ENCODE peak calls at places on chromosomes 7 and 10, in ten cellular contexts. J is psoas muscle, S is choroid plexus epithelial cell, C is fibroblast of pulmonary artery, U is breast epithelium, Q is lower leg skin, R is IMR-90, Z is OCI-LY7, A is AG04450, G is stomach. W is an unnamed sample.

GRCh38 chr7:98930921-98931320 is 52.6 kb downstream of the TRRAP start:
- DNase-seq in Z (no peak), G (no peak), A (no peak), S (peak), Q (no peak), J (no peak), U (no peak), C (peak), R (peak), W (no peak)

GRCh38 chr10:27242951-27243551 is 2.5 kb upstream of the ACBD5 start:
- DNase-seq in U (no peak), J (peak), Z (peak), G (peak), A (no peak), C (peak), R (peak), S (peak), Q (peak), W (no peak)

GRCh38 chr7:39950473-39951155 is 558 bp downstream of the CDK13 start:
- DNase-seq in A (no peak), U (peak), J (peak), C (peak), S (peak), G (peak), R (peak), Q (no peak), Z (peak), W (no peak)

GRCh38 chr7:158454631-158455030 is 133.0 kb downstream of the PTPRN2 start:
- DNase-seq in Z (no peak), Q (no peak), S (no peak), U (no peak), R (no peak), J (no peak), A (no peak), G (no peak), C (no peak), W (no peak)

GRCh38 chr10:117271427-117271826 is 30.5 kb downstream of the SLC18A2 start:
- DNase-seq in S (peak), C (peak), A (no peak), J (no peak), G (no peak), Z (no peak), Q (no peak), U (no peak), R (peak), W (peak)

GRCh38 chr10:93552780-93553179 is 13.7 kb upstream of the FFAR4 start:
- DNase-seq in J (no peak), S (no peak), R (no peak), Q (no peak), G (no peak), Z (no peak), C (no peak), U (no peak), A (no peak), W (no peak)

GRCh38 chr10:110600487-110601101 is 33.1 kb downstream of the SMC3 start:
- DNase-seq in J (no peak), U (no peak), C (peak), R (peak), Q (no peak), S (peak), G (no peak), Z (peak), A (peak), W (no peak)

GRCh38 chr10:52308251-52309031 is 5.6 kb upstream of the DKK1 start:
- DNase-seq in U (no peak), Q (peak), S (peak), A (peak), Z (peak), G (peak), C (peak), R (peak), J (peak), W (no peak)

GRCh38 chr10:1158066-1158465 is 101.9 kb downstream of the WDR37 start:
- DNase-seq in G (no peak), S (no peak), Z (no peak), C (no peak), R (no peak), U (no peak), Q (no peak), J (no peak), A (no peak), W (no peak)

GRCh38 chr10:97701438-97702064 is 12.0 kb upstream of the MARVELD1 start:
- DNase-seq in J (no peak), S (peak), Z (peak), A (peak), U (no peak), R (peak), Q (peak), G (peak), C (peak), W (no peak)

GRCh38 chr7:142463401-142463850 is 205.6 kb upstream of the PRSS58 start:
- DNase-seq in Z (no peak), U (no peak), J (no peak), R (no peak), C (no peak), A (no peak), S (no peak), Q (no peak), G (no peak), W (no peak)

GRCh38 chr10:98560585-98560984 is 113.8 kb upstream of the HPS1 start:
- DNase-seq in Z (no peak), G (no peak), U (no peak), S (no peak), A (no peak), C (no peak), R (no peak), Q (no peak), J (no peak), W (no peak)

GRCh38 chr10:132847416-132847777 is 61.5 kb upstream of the NKX6-2 start:
- DNase-seq in R (no peak), U (no peak), C (no peak), Q (no peak), Z (no peak), A (no peak), S (no peak), G (no peak), J (no peak), W (no peak)

GRCh38 chr7:154997840-154998370 is 5.0 kb downstream of the PAXIP1 start:
- DNase-seq in U (no peak), A (no peak), J (no peak), Z (no peak), R (no peak), C (no peak), G (no peak), Q (no peak), S (no peak), W (no peak)

GRCh38 chr10:32379314-32379949 is 32.5 kb upstream of the EPC1 start:
- DNase-seq in S (peak), U (no peak), J (no peak), C (peak), R (peak), G (no peak), Q (no peak), Z (peak), A (no peak), W (no peak)

GRCh38 chr7:118169146-118169545 is 14.8 kb upstream of the LSM8 start:
- DNase-seq in J (no peak), Z (no peak), G (no peak), C (peak), S (peak), U (no peak), A (no peak), Q (no peak), R (peak), W (no peak)

GRCh38 chr10:37736120-37736519 is 121.3 kb downstream of the ZNF248 start:
- DNase-seq in G (no peak), Q (no peak), S (no peak), A (no peak), J (no peak), R (no peak), U (no peak), Z (no peak), C (no peak), W (no peak)

GRCh38 chr7:53350241-53350640 is 314.8 kb downstream of the POM121L12 start:
- DNase-seq in U (no peak), A (no peak), Z (peak), Q (no peak), G (no peak), S (no peak), J (no peak), R (no peak), C (no peak), W (no peak)

DNA sequence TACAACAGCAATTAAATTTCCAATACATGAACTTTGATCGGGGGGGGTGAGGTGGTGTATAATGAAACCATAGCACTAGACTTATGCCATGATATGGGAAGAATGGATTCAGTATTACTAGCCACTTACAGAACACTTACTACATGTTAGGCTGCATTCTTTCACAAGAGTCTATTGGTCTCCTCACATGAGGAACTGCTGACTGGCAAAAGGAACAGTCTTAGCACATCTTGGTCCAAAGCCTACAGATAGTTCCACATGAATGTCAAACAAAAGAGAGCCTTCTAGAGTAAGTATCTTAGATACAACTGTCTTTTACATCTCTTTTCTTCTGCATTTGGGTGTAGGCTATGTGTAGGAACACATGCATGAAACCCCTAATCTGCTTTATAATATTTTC is 116.0 kb upstream of the DNAJB12 start:
- DNase-seq in U (no peak), C (no peak), S (no peak), R (no peak), J (no peak), A (no peak), Q (no peak), Z (no peak), G (no peak), W (no peak)
- TF ChIP-seq CTCF in U (no peak), C (no peak), S (no peak), R (no peak), J (no peak), A (no peak), Q (no peak), Z (no peak), G (no peak), W (no peak)

GRCh38 chr7:51477323-51477722 is 160.7 kb upstream of the COBL start:
- DNase-seq in U (no peak), G (no peak), R (no peak), Z (no peak), A (no peak), C (no peak), Q (no peak), S (no peak), J (no peak), W (no peak)

GRCh38 chr7:51467384-51468017 is 150.9 kb upstream of the COBL start:
- DNase-seq in S (no peak), U (no peak), G (no peak), A (no peak), R (no peak), Z (no peak), C (no peak), J (no peak), Q (no peak), W (no peak)

GRCh38 chr7:51472017-51472296 is 155.3 kb upstream of the COBL start:
- DNase-seq in G (no peak), C (no peak), A (no peak), S (no peak), R (no peak), Z (no peak), U (no peak), Q (no peak), J (no peak), W (no peak)

GRCh38 chr7:51472873-51473272 is 156.3 kb upstream of the COBL start:
- DNase-seq in Q (no peak), J (no peak), S (no peak), Z (no peak), G (no peak), R (no peak), C (no peak), A (no peak), U (no peak), W (no peak)

DNA sequence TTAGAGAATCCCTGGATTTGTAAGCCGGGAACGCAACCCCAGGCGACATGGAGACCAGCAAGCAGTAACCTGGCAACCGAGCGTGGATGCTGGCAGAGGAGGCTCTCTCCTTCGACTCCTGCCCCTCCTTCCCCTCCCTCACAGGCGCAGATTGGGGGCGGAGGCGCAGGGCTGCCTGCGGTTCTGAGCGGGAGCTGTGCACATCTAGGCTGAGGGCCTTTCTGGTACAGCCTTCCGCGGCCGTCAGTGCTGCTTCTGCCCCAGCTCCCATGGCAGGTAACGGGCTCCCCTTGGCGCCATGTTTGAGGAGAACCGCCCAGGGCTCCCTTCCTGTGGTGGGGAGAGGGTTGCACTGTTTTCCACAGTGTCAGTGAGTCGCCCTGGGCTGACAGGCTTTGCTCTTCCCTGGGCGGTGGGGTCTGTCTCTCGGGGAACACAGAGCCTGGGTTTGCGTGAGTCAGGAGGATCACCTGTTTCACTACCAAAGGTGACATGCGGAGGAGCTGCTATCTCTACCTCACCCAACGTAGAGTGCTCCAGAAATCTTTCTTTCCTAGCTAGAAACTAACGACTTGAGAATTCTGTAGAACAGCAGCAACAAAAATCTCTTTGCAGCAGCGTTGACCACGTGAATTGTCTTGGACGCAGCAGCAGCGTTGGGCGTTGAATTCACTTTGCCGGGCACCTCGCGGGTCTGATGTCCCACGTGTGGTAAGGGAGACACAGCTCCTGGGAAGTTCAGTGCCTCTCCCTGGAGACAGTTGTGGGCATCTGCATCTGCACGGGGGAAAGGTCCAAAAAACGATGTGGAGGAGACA is 154.8 kb upstream of the COBL start:
- DNase-seq in A (no peak), G (no peak), R (no peak), U (no peak), C (no peak), Z (no peak), S (no peak), Q (no peak), J (no peak), W (no peak)
- H3K4me3 ChIP-seq in A (no peak), G (peak), R (no peak), U (peak), C (no peak), Z (no peak), S (no peak), Q (no peak), J (no peak), W (no peak)

DNA sequence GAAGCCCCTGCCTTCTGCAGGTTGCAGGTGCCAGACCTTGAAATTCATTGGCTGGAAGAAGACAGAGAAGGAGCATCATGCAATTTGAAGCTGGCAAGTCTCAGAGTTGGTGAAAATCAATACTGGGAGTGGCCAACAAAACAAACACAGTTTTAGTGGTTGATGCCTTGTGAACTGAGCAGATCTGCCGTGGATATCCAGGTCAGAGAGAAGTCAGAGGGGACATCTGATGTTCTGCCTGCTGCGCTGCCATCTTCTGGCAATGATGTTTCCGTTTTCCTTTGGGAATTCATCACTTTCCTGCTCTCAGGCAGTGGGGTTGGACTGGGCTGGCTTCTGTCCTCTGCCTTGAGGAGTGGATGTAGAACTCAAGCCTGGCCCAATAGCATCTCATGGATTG is 132.0 kb downstream of the RPS24 start:
- DNase-seq in Z (no peak), G (no peak), U (no peak), R (no peak), A (no peak), C (no peak), S (no peak), Q (no peak), J (no peak), W (no peak)
- TF ChIP-seq CTCF in Z (no peak), G (no peak), U (no peak), R (peak), A (no peak), C (no peak), S (no peak), Q (no peak), J (no peak), W (peak)

GRCh38 chr10:13180788-13181187 is 19.4 kb downstream of the MCM10 start:
- DNase-seq in J (no peak), Z (no peak), C (no peak), R (no peak), G (no peak), U (no peak), S (no peak), A (no peak), Q (no peak), W (no peak)
- H3K4me3 ChIP-seq in J (no peak), Z (no peak), C (no peak), R (no peak), G (no peak), U (no peak), S (no peak), A (no peak), Q (no peak), W (no peak)